ENCODE peak calls at places on chromosome X, in five cellular contexts. P is OCI-LY7; Y is activated effector memory CD4-positive, alpha-beta T cell treated with anti-CD3 and anti-CD28 coated beads, Interleukin-2, amount 50 U/mL, for 16 hours; M is psoas muscle; T is activated CD4-positive, alpha-beta T cell treated with anti-CD3 and anti-CD28 coated beads, Interleukin-2, amount 50 U/mL, for 1 hour. C is an unnamed sample.

GRCh38 chrX:15909605-15910004 is 55.0 kb upstream of the AP1S2 start:
- DNase-seq in P (no peak), Y (no peak), M (no peak), T (no peak), C (no peak)

GRCh38 chrX:115583730-115584004 is 22.7 kb downstream of the PLS3 start:
- DNase-seq in P (no peak), Y (no peak), M (no peak), T (no peak), C (no peak)

GRCh38 chrX:2427147-2427546 is 73.6 kb downstream of the DHRSX start:
- DNase-seq in P (no peak), Y (no peak), M (no peak), T (no peak), C (no peak)

GRCh38 chrX:120367390-120368100 is 5.7 kb downstream of the ATP1B4 start:
- DNase-seq in P (no peak), Y (no peak), M (peak; percentile 45), T (no peak), C (no peak)

GRCh38 chrX:153794018-153794896 is at the start of the genes IDH3G and SSR4:
- DNase-seq in P (peak; percentile 94), Y (peak; percentile 96), M (peak; percentile 97), T (peak; percentile 89), C (peak; percentile 95)

GRCh38 chrX:14919421-14919820 is 46.2 kb downstream of the MOSPD2 start:
- DNase-seq in P (no peak), Y (no peak), M (no peak), T (no peak), C (no peak)

GRCh38 chrX:48958635-48959094 is 1.3 kb upstream of the OTUD5 start:
- DNase-seq in P (no peak), Y (no peak), M (peak; percentile 82), T (peak; percentile 18), C (peak; percentile 65)

GRCh38 chrX:132837126-132837525 is 121.3 kb downstream of the HS6ST2 start:
- DNase-seq in P (no peak), Y (no peak), M (no peak), T (no peak), C (no peak)